ENCODE peak calls at places on chromosomes 6 and 20, in nine cellular contexts. L is right lobe of liver, B is ovary, O is adrenal gland, S is sigmoid colon, C is H54, U is body of pancreas, Q is breast epithelium, T is H1. E is an unnamed sample.

GRCh38 chr6:106145741-106146227 is 59.6 kb downstream of the PRDM1 start:
- DNase-seq in S (no peak), L (no peak), Q (no peak), B (no peak), C (no peak), U (no peak), T (no peak), O (no peak), E (no peak)

GRCh38 chr20:346640-347316 is at the start of gene NRSN2:
- DNase-seq in L (no peak), B (peak; percentile 83), U (peak; percentile 60), T (peak; percentile 74), Q (no peak), O (peak; percentile 82), S (peak; percentile 85), C (peak; percentile 69), E (peak; percentile 83)

GRCh38 chr6:137923866-137924616 is 57.0 kb downstream of the TNFAIP3 start:
- DNase-seq in U (no peak), O (no peak), B (no peak), T (no peak), S (no peak), Q (no peak), C (no peak), L (no peak), E (no peak)

GRCh38 chr20:32444474-32445220 is 86.5 kb downstream of the ASXL1 start:
- DNase-seq in L (no peak), S (peak; percentile 22), Q (no peak), C (no peak), U (no peak), T (no peak), B (no peak), O (peak; percentile 0), E (peak; percentile 6)

GRCh38 chr6:39361657-39362486 is 39.4 kb upstream of the KCNK16 start:
- DNase-seq in Q (no peak), C (peak; percentile 68), L (peak; percentile 67), B (peak; percentile 69), U (peak; percentile 79), S (peak; percentile 81), T (peak; percentile 88), O (peak; percentile 78), E (peak; percentile 75)

GRCh38 chr6:168060521-168060931 is 18.5 kb downstream of the FRMD1 start:
- DNase-seq in C (peak; percentile 33), Q (no peak), O (peak; percentile 72), B (peak; percentile 63), S (no peak), T (no peak), L (peak; percentile 70), U (peak; percentile 88), E (peak; percentile 90)

GRCh38 chr6:163756079-163756478 is 341.6 kb downstream of the QKI start:
- DNase-seq in S (no peak), B (no peak), U (no peak), O (peak; percentile 9), Q (no peak), L (no peak), C (no peak), T (no peak), E (no peak)

GRCh38 chr6:123323419-123324329 is 313.1 kb downstream of the TRDN start:
- DNase-seq in T (no peak), L (no peak), C (no peak), U (no peak), Q (no peak), S (no peak), O (no peak), B (no peak), E (no peak)

GRCh38 chr6:47358440-47359225 is 48.9 kb upstream of the TNFRSF21 start:
- DNase-seq in Q (no peak), L (no peak), S (no peak), T (no peak), O (no peak), B (no peak), C (no peak), U (no peak), E (no peak)

GRCh38 chr6:81783893-81784292 is 31.4 kb upstream of the TENT5A start:
- DNase-seq in B (no peak), U (no peak), Q (no peak), S (no peak), O (no peak), C (no peak), T (no peak), L (no peak), E (no peak)

GRCh38 chr6:32475392-32476206 is 35.9 kb downstream of the HLA-DRA start:
- DNase-seq in S (no peak), B (no peak), U (no peak), O (no peak), Q (no peak), T (no peak), L (no peak), C (no peak), E (no peak)

GRCh38 chr6:82365011-82365751 is 1.6 kb downstream of the TPBG start:
- DNase-seq in L (no peak), T (peak; percentile 75), Q (peak; percentile 53), S (no peak), B (peak; percentile 40), U (peak; percentile 31), O (peak; percentile 2), C (peak; percentile 31), E (peak; percentile 29)

DNA sequence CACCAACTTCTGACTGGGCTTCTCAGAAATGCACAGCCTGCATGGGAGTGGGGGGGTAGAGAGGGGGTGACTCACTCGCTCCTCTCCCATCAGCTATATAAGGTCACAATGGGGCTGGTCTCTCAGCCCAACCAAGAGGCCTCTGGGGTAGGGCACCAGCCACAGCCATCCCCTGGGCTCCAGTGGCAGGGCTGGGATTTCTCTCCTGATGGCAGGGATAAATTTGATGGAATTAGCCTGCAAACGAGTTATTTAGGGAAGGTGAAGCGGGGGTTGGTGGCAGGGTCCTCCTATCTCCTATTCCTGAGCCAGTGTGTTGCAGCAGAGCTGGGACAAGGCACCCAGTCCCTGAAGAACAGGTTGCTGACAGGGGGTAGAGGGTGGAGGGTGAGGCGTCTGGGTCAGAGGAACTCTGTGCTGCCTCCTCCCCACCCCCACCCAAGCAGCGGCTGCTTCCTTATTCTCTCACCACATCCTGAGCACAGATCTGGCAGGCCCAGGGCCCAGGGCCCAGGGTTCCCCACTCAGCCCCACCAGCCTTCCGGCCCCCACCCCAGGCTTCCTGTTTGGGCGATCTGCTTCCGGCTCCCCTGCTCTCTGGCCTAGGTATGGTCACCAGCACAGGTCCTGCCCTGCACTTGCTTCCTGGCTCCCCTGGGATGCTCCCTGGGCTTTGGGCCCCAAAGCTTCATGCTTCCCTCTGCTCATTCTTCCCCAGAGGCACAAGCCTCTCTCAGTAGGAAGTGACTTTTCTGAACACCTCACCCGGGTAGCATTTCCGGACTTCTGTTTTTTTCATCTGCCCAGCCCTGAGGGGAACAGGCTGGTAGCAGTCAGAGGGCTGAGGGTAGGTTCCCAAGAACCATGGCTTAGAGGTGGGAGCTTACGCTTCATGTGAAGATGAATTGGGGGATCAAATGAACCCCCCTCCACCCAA is 4.0 kb downstream of the PPP1R18 start:
- DNase-seq in B (peak; percentile 74), T (no peak), S (peak; percentile 94), O (peak; percentile 88), C (peak; percentile 48), U (peak; percentile 61), Q (no peak), L (peak; percentile 89), E (peak; percentile 62)
- TF ChIP-seq POLR2A in B (no peak), T (no peak), S (peak; percentile 79), O (peak; percentile 86), C (peak; percentile 10), U (peak; percentile 52), Q (no peak), L (no peak), E (no peak)

GRCh38 chr20:43590392-43591303 is at the start of gene IFT52:
- DNase-seq in Q (peak; percentile 90), L (peak; percentile 95), S (peak; percentile 97), U (peak; percentile 93), C (peak; percentile 96), O (peak; percentile 95), B (peak; percentile 92), T (peak; percentile 89), E (peak; percentile 95)
- TF ChIP-seq POLR2A in Q (no peak), L (no peak), S (peak; percentile 24), U (peak; percentile 69), C (peak; percentile 88), O (peak; percentile 54), B (peak; percentile 60), T (no peak), E (peak; percentile 23)

GRCh38 chr20:13784271-13784892 is 337 bp downstream of the ESF1 start:
- DNase-seq in U (no peak), B (no peak), T (no peak), O (no peak), Q (no peak), S (no peak), C (no peak), L (no peak), E (no peak)
- TF ChIP-seq POLR2A in U (no peak), B (no peak), T (no peak), O (no peak), Q (no peak), S (no peak), C (no peak), L (no peak), E (no peak)

GRCh38 chr6:2988076-2988425 is 11.6 kb upstream of the NQO2 start:
- DNase-seq in Q (no peak), L (no peak), O (no peak), U (no peak), S (no peak), B (no peak), T (no peak), C (no peak), E (no peak)

GRCh38 chr6:2990179-2990931 is 9.3 kb upstream of the NQO2 start:
- DNase-seq in T (no peak), O (peak; percentile 79), Q (no peak), B (peak; percentile 42), L (no peak), U (peak; percentile 56), S (peak; percentile 74), C (no peak), E (peak; percentile 73)

GRCh38 chr6:2988426-2989331 is 11.0 kb upstream of the NQO2 start:
- DNase-seq in T (peak; percentile 92), L (peak; percentile 93), S (peak; percentile 95), Q (peak; percentile 88), O (peak; percentile 97), C (peak; percentile 71), B (peak; percentile 88), U (peak; percentile 90), E (peak; percentile 91)

GRCh38 chr6:2990932-2991506 is 8.7 kb upstream of the NQO2 start:
- DNase-seq in L (no peak), O (no peak), U (no peak), C (no peak), T (no peak), S (no peak), B (no peak), Q (no peak), E (no peak)

DNA sequence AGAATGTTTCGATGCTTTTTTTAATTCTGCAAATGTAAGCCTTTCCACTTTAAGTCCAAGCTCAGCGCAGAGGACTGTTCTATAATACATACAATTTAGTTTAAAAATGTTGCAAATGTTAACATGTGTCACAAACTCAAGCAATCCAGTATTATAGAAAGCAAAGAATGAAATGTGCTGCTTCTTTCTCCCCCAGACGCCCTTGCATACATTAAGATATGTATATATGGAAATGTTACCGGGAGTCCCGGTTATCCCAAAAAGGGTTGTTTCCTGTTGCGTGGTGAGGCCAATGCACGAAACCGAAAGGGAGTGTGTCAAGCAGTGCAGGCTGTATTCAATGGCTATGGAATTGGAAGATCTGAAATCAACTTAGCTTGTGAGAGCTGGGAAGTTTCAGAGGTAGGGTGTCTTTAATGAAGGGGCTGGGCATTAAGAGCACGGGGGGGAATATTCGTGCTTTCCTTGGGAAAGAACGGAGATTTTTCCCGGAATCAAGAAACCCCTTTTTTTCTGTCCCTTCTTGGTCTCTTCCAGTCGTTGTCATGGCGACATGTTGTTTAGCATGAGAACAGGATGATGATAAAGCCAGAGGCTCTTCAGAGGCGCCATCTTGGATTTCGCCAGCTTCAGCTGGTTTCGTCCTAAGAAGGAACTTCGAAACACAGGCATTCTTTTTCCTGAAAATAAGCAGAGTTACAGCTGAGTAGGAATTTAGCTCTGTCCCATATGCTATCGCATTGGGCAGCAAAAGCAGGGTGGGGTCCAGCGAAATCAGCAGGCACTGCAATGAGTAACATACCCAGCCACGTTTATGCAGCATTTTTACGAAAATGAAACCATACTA is 10.1 kb upstream of the NQO2 start:
- DNase-seq in L (peak; percentile 82), T (peak; percentile 75), S (peak; percentile 95), Q (peak; percentile 78), B (peak; percentile 76), U (peak; percentile 94), C (peak; percentile 42), O (peak; percentile 85), E (peak; percentile 92)
- TF ChIP-seq POLR2A in L (peak; percentile 5), T (peak; percentile 28), S (peak; percentile 76), Q (peak; percentile 80), B (peak; percentile 89), U (peak; percentile 65), C (peak; percentile 23), O (peak; percentile 54), E (no peak)